ENCODE peak calls at places on chromosomes 7 and 10, in nine cellular contexts. I is cardiac fibroblast, O is stomach, W is IMR-90, H is foreskin fibroblast, L is GM12864, G is upper lobe of left lung, T is cardiac muscle cell, Q is mammary epithelial cell. X is an unnamed sample.

GRCh38 chr10:71693377-71693776 is 26.2 kb downstream of the C10orf105 start:
- DNase-seq in I (peak), O (no peak), W (no peak), H (no peak), L (no peak), G (no peak), T (peak), Q (no peak), X (no peak)

GRCh38 chr7:104469135-104469820 is 140.9 kb downstream of the LHFPL3 start:
- DNase-seq in I (no peak), O (no peak), W (no peak), H (no peak), L (no peak), G (no peak), T (no peak), Q (no peak), X (no peak)

GRCh38 chr7:8092140-8092539 is 123.5 kb downstream of the GLCCI1 start:
- DNase-seq in I (no peak), O (no peak), W (no peak), H (no peak), L (no peak), G (no peak), T (no peak), Q (peak), X (no peak)

GRCh38 chr10:31836569-31837406 is 91.8 kb downstream of the ARHGAP12 start:
- DNase-seq in I (peak), O (no peak), W (peak), H (peak), L (peak), G (no peak), T (peak), Q (peak), X (peak)

GRCh38 chr10:33453081-33453850 is 118.8 kb upstream of the NRP1 start:
- DNase-seq in I (no peak), O (no peak), W (peak), H (peak), L (no peak), G (no peak), T (no peak), Q (peak), X (no peak)

GRCh38 chr7:69728299-69728698 is 130.0 kb downstream of the AUTS2 start:
- DNase-seq in I (no peak), O (no peak), W (no peak), H (no peak), L (no peak), G (no peak), T (peak), Q (no peak), X (peak)

GRCh38 chr10:17076626-17077025 is 53.0 kb downstream of the CUBN start:
- DNase-seq in I (no peak), O (no peak), W (no peak), H (no peak), L (no peak), G (no peak), T (no peak), Q (no peak), X (no peak)

GRCh38 chr7:131507592-131508331 is 48.7 kb downstream of the PODXL start:
- DNase-seq in I (peak), O (peak), W (peak), H (peak), L (no peak), G (peak), T (peak), Q (peak), X (peak)

GRCh38 chr10:104300736-104301292 is 31.8 kb downstream of the GSTO2 start:
- DNase-seq in I (peak), O (peak), W (peak), H (peak), L (no peak), G (peak), T (peak), Q (peak), X (peak)

GRCh38 chr7:47999413-47999812 is 20.0 kb upstream of the HUS1 start:
- DNase-seq in I (no peak), O (no peak), W (no peak), H (no peak), L (no peak), G (no peak), T (no peak), Q (no peak), X (no peak)

GRCh38 chr7:135658564-135658963 is 3.8 kb upstream of the STMP1 start:
- DNase-seq in I (no peak), O (no peak), W (no peak), H (no peak), L (no peak), G (no peak), T (no peak), Q (no peak), X (no peak)
- H3K4me3 ChIP-seq in I (no peak), O (no peak), W (no peak), H (no peak), L (no peak), G (no peak), T (no peak), Q (no peak), X (no peak)

GRCh38 chr10:63798599-63799498 is 277.6 kb downstream of the REEP3 start:
- DNase-seq in I (peak), O (peak), W (peak), H (peak), L (no peak), G (no peak), T (peak), Q (peak), X (peak)
- TF ChIP-seq CTCF in I (peak), O (no peak), W (no peak), H (no peak), L (no peak), G (no peak), T (no peak), Q (no peak), X (peak)

GRCh38 chr7:122885583-122886356 is 490 bp downstream of the CADPS2 start:
- DNase-seq in I (peak), O (peak), W (no peak), H (peak), L (no peak), G (peak), T (peak), Q (peak), X (peak)
- H3K4me3 ChIP-seq in I (peak), O (peak), W (peak), H (peak), L (peak), G (peak), T (peak), Q (peak), X (peak)

DNA sequence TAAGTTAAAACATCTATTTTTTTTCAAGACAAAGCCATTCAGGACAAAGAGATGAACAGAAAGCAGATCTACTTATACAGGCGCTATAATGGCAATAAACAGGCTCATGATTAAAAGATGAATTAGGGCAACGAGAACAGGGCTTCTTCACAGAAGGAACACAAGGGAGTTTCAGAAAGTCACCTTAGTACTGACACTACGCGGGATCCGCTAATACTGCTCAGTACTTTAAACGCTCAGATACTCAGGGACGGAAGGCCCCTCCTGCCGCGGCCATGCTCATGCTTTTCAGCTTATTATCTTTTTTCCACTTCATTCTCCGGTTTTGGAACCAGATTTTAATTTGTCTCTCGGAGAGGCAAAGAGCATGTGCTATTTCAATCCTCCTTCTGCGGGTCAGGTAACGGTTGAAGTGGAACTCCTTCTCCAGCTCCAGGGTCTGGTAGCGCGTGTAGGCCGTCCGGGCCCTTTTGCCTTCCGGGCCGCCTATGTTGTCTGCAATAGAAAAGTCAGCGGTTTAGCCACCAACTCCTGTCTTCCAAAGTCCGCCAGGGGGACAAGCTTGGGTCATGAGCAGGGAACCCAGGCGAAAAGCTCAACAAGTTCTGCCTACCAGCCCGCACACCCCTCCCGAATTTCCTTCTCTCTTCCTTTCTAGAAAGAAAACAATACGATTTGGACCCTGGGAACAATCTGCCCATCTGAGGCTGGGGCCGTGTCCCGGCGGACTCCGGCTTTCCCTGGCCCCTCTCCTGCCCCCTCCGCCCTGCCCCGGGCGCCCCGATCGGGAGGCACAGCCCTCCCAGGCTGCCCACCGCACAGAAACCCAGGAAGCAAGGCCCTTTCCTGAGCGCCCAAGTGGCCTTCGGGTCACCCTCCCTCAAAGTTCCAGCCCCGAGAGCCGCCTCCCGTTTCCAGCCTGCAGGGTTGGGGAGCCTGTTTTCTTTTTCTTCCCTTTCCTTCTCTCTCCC is 1.6 kb downstream of the HOXA5 start:
- DNase-seq in I (no peak), O (no peak), W (no peak), H (no peak), L (no peak), G (peak), T (no peak), Q (peak), X (no peak)
- TF ChIP-seq CTCF in I (no peak), O (no peak), W (peak), H (no peak), L (no peak), G (no peak), T (no peak), Q (no peak), X (no peak)

DNA sequence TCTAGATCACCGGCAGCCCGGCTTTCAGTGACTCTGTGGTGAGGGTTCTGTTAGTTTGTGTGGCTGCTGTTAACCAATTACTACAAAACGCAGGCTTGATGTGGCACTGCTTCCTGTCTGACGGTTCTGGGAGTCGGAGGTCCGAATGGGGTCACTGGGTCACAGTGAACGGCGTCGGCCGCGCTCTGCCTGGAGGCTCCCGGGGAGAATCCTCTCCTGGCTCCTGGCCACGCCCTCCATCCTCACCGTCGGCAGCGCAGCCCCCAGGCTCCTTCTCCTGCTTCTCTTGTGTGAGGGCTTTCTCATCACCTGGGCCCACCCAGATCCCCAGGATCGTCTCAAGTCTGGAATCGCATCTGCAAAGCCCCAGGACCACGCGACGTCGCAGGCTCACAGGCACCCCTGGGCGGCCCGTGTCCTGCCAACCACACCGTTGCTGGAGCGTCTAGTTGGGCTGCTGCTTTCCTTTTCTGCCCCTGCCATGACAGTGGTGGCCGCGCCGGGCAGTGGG is 31.8 kb upstream of the NKX6-2 start:
- DNase-seq in I (no peak), O (no peak), W (no peak), H (no peak), L (no peak), G (no peak), T (no peak), Q (no peak), X (no peak)
- H3K4me3 ChIP-seq in I (no peak), O (no peak), W (no peak), H (no peak), L (no peak), G (no peak), T (no peak), Q (no peak), X (no peak)

DNA sequence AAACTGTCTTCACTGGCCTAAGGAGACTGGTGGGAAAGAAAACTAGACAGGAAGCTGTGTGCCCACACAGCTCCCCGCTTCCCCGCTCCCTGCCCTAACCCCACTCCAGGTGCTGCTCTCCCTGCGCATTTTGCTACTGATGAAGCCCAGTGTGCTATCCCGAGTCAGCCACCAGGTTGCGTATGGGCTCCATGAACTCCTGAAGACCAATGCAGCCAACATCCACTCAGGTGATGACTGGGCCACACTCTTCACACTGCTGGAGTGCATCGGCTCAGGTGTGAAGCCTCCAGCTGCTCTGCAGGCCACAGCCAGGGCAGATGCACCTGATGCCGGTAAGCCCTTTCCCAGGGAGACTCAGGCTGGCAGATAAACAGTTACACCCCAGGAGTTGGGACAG is 20.3 kb upstream of the NFKB2 start:
- DNase-seq in I (no peak), O (no peak), W (no peak), H (no peak), L (no peak), G (no peak), T (no peak), Q (no peak), X (no peak)
- TF ChIP-seq CTCF in I (peak), O (no peak), W (peak), H (no peak), L (peak), G (no peak), T (no peak), Q (no peak), X (peak)